ENCODE peak calls at places on chromosomes 13 and 19, in four cellular contexts. E, W, J and P are unnamed samples.

GRCh38 chr19:44401108-44401786 is at the start of gene ZNF285:
- DNase-seq in W (peak; percentile 97), E (no peak), J (peak; percentile 98), P (peak; percentile 96)

GRCh38 chr19:403221-404036 is 5.5 kb downstream of the C2CD4C start:
- DNase-seq in J (no peak), W (no peak), E (no peak), P (no peak)

GRCh38 chr19:6464070-6464873 is at the start of gene CRB3:
- DNase-seq in J (peak; percentile 53), E (no peak), W (no peak), P (no peak)

GRCh38 chr19:12721656-12722565 is 1.8 kb downstream of the TNPO2 start:
- DNase-seq in J (peak; percentile 94), E (no peak), W (peak; percentile 70), P (peak; percentile 89)

GRCh38 chr19:55069137-55069858 is 6.3 kb upstream of the RDH13 start:
- DNase-seq in E (no peak), J (peak; percentile 61), W (no peak), P (no peak)

GRCh38 chr13:60329221-60329983 is 67.6 kb upstream of the TDRD3 start:
- DNase-seq in J (peak; percentile 77), W (peak; percentile 17), E (no peak), P (peak; percentile 70)

GRCh38 chr19:53509845-53510244 is 28.1 kb upstream of the ZNF331 start:
- DNase-seq in J (no peak), W (no peak), E (no peak), P (no peak)

GRCh38 chr19:2270157-2270571 is 11.8 kb downstream of the PEAK3 start:
- DNase-seq in E (no peak), J (peak; percentile 37), W (peak; percentile 42), P (no peak)

GRCh38 chr13:28719656-28720055 is 886 bp upstream of the SLC46A3 start:
- DNase-seq in J (no peak), E (no peak), W (peak; percentile 92), P (peak; percentile 88)

GRCh38 chr19:42370667-42371066 is 19.4 kb downstream of the CNFN start:
- DNase-seq in J (no peak), W (no peak), E (no peak), P (no peak)

GRCh38 chr13:96935971-96936370 is 58.3 kb downstream of the OXGR1 start:
- DNase-seq in W (no peak), J (no peak), E (no peak), P (no peak)

GRCh38 chr19:32911467-32911866 is 41.9 kb upstream of the SLC7A9 start:
- DNase-seq in J (no peak), W (no peak), E (no peak), P (no peak)

GRCh38 chr19:16462757-16463250 is 9.0 kb downstream of the EPS15L1 start:
- DNase-seq in J (no peak), W (no peak), E (no peak), P (no peak)

GRCh38 chr13:108044929-108045328 is 170.4 kb downstream of the LIG4 start:
- DNase-seq in J (peak; percentile 11), E (no peak), W (no peak), P (no peak)

GRCh38 chr19:4014541-4015491 is 7.3 kb downstream of the PIAS4 start:
- DNase-seq in E (no peak), W (no peak), J (peak; percentile 10), P (no peak)

GRCh38 chr13:83819156-83819555 is 63.1 kb downstream of the SLITRK1 start:
- DNase-seq in J (no peak), W (no peak), E (no peak), P (peak; percentile 57)

GRCh38 chr13:101706651-101707050 is 254.2 kb downstream of the ITGBL1 start:
- DNase-seq in W (peak; percentile 99), E (no peak), J (no peak), P (peak; percentile 99)

GRCh38 chr19:35170359-35171061 is 16.0 kb downstream of the FXYD5 start:
- DNase-seq in W (no peak), E (no peak), J (no peak), P (no peak)

GRCh38 chr13:94480672-94481145 is 1.2 kb upstream of the DCT start:
- DNase-seq in J (no peak), E (no peak), W (peak; percentile 86), P (peak; percentile 70)

GRCh38 chr13:107216046-107216715 is 648.2 kb upstream of the ARGLU1 start:
- DNase-seq in E (no peak), J (peak; percentile 17), W (no peak), P (no peak)

GRCh38 chr13:111852701-111853100 is 214.2 kb upstream of the SOX1 start:
- DNase-seq in J (no peak), E (no peak), W (no peak), P (no peak)

GRCh38 chr19:47786566-47786965 is 8.1 kb downstream of the SELENOW start:
- DNase-seq in E (no peak), J (no peak), W (no peak), P (no peak)

GRCh38 chr13:94128430-94128829 is 351.1 kb downstream of the DCT start:
- DNase-seq in J (no peak), W (peak; percentile 17), E (no peak), P (no peak)

GRCh38 chr19:20313894-20314293 is 146.9 kb downstream of the ZNF486 start:
- DNase-seq in W (no peak), J (no peak), E (no peak), P (no peak)

GRCh38 chr19:35340431-35340830 is 7.3 kb upstream of the FFAR1 start:
- DNase-seq in W (no peak), J (no peak), E (no peak), P (no peak)

DNA sequence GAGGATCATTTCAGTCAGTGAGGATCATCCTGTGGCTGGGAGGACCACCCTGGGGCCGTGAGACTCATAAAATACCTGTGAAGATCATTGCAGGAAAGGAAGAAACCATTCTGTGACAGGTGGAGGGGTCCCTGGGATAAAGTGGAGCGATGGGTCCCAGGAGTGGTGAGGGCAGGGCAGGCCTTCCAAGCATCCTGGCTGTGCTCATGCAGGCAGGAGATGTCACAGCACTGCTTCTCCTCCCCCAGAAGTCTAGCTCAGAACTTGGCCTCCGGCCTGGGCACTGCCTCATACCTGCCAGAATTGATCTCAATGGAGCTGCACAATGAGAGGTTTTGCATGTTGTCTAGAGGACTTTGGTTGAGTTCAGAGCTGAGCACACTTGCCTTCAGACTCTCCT is 11.1 kb downstream of the KLK1 start:
- DNase-seq in J (no peak), E (no peak), W (no peak), P (no peak)
- TF ChIP-seq CTCF in J (no peak), E (no peak), W (no peak), P (no peak)

GRCh38 chr13:34161829-34162544 is 344.0 kb downstream of the RFC3 start:
- DNase-seq in E (no peak), W (peak; percentile 93), J (peak; percentile 41), P (peak; percentile 82)
- H3K4me3 ChIP-seq in E (no peak overlapping the region), W (peak overlapping the region; percentile 8), J (no peak overlapping the region), P (no peak overlapping the region)

GRCh38 chr13:41465965-41466364 is 8.6 kb downstream of the RGCC start:
- DNase-seq in E (no peak), W (no peak), J (no peak), P (no peak)

GRCh38 chr13:41468631-41469030 is 11.3 kb downstream of the RGCC start:
- DNase-seq in W (no peak), J (no peak), E (no peak), P (no peak)

GRCh38 chr13:41465215-41465907 is 8.0 kb downstream of the RGCC start:
- DNase-seq in W (peak; percentile 70), J (no peak), E (peak; percentile 24), P (peak; percentile 81)

GRCh38 chr13:41470187-41470586 is 12.8 kb downstream of the RGCC start:
- DNase-seq in W (no peak), E (no peak), J (no peak), P (no peak)

DNA sequence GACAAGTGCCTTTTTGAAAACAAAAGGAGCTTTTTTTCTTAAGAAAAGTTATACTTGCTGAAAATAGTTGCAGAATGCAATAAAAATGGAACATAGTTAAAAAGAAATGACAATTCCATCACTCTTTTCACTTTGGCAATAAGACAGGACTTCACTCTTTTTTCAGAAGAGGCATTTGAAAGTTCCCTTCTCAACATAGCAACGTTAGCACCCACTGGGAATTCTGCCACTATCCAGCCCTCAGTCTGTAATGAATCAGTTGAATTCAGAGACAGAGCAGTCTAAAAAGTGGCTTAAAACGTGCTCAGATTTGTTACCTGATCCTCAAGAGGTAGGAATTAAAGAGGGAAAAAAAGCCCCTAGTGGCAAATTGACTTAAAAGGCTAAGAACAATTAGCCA is 10.2 kb downstream of the RGCC start:
- DNase-seq in J (no peak), W (no peak), E (no peak), P (no peak)
- TF ChIP-seq CTCF in J (peak; percentile 23), W (no peak), E (no peak), P (no peak)

DNA sequence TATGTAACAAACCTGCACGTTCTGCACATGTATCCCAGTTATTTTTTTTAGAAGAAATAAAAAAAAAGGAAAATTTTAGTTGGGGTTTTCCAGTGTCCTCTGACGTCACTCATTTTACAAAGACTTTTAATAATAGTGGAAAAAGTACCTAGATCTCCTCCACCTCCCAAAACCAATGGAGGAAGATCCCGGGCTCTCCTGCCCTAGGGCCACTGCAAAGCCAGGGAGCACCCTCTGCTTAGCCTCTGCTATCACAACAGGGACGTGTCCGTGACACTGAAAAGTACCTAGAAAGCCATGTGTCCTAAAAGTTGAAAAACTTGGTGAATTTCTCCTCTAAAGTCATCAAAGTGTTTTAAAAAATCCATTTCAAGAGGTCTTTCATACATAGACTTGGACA is 46.7 kb upstream of the IRS2 start:
- DNase-seq in J (no peak), W (no peak), E (no peak), P (no peak)
- H3K4me3 ChIP-seq in J (no peak overlapping the region), W (no peak overlapping the region), E (no peak overlapping the region), P (no peak overlapping the region)

GRCh38 chr19:18304496-18305312 is 18.2 kb downstream of the LSM4 start:
- DNase-seq in E (no peak), J (peak; percentile 76), W (peak; percentile 71), P (peak; percentile 80)
- TF ChIP-seq CTCF in E (no peak), J (no peak), W (no peak), P (no peak)

GRCh38 chr13:110209950-110210603 is 96.9 kb downstream of the COL4A1 start:
- DNase-seq in J (no peak), E (no peak), W (no peak), P (no peak)
- H3K4me3 ChIP-seq in J (no peak overlapping the region), E (no peak overlapping the region), W (no peak overlapping the region), P (no peak overlapping the region)

DNA sequence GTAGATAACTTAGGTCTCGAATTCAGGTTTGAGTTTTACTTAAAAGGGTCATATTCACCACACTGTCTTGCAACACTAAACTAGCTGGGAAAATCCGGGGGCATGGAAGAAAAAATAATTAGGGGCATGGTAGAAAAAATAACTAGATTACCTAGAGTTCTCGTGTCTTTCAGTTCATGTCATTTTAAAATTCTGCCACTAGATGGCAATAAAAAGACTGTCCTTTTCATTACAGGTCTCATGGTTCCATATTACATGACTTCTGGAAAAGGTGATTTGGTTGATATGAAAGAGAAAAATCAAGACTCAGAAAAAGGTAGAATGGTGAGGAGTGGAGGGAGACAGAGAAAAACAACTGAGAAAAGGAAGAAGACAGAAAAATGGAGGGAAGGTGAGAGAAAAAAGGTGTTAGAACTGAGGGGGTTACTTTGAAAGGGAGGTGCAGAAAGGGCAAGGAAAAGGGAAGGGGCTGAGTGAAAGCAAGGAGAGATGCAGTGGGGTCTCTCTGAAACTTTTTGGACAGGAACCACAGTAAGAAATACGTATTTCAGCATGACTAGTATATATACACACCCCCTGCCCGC is 299.0 kb downstream of the KLF12 start:
- DNase-seq in W (peak; percentile 42), E (no peak), J (peak; percentile 44), P (peak; percentile 70)
- TF ChIP-seq CTCF in W (peak; percentile 65), E (peak; percentile 65), J (peak; percentile 78), P (peak; percentile 51)

GRCh38 chr13:20232556-20233277 is 598 bp upstream of the GJB6 start:
- DNase-seq in E (no peak), J (no peak), W (no peak), P (no peak)
- H3K4me3 ChIP-seq in E (peak overlapping the region; percentile 57), J (peak overlapping the region; percentile 57), W (no peak overlapping the region), P (no peak overlapping the region)